ENCODE peak calls at places on chromosome 9, in seven cellular contexts. J is NCI-H2081; G is cerebellum; D is stimulated activated CD4-positive, alpha-beta T cell treated with anti-CD3 and anti-CD28 coated beads, Interleukin-2, amount 100 ng/mL, for 24 hours; A is HFFc6; T is cardiac muscle cell; F is CD8-positive, alpha-beta memory T cell. Z is an unnamed sample.

GRCh38 chr9:89814340-89815040 is 209.7 kb downstream of the GADD45G start:
- DNase-seq in J (peak), G (no peak), D (no peak), A (no peak), T (no peak), F (no peak), Z (no peak)

GRCh38 chr9:125650271-125650737 is 56.7 kb downstream of the MAPKAP1 start:
- DNase-seq in J (no peak), G (no peak), D (peak), A (peak), T (no peak), F (no peak), Z (no peak)

GRCh38 chr9:4293293-4293931 is 6.5 kb downstream of the GLIS3 start:
- DNase-seq in J (no peak), G (no peak), D (no peak), A (peak), T (no peak), F (no peak), Z (no peak)

GRCh38 chr9:99052849-99053715 is 51.8 kb upstream of the TGFBR1 start:
- DNase-seq in J (no peak), G (no peak), D (no peak), A (no peak), T (no peak), F (no peak), Z (no peak)

GRCh38 chr9:24765025-24765756 is 219.5 kb upstream of the IZUMO3 start:
- DNase-seq in J (no peak), G (no peak), D (no peak), A (no peak), T (no peak), F (no peak), Z (no peak)

GRCh38 chr9:76827286-76828080 is 63.2 kb downstream of the PCA3 start:
- DNase-seq in J (no peak), G (no peak), D (no peak), A (no peak), T (no peak), F (no peak), Z (no peak)

GRCh38 chr9:99814359-99814758 is 7.3 kb upstream of the NR4A3 start:
- DNase-seq in J (no peak), G (no peak), D (no peak), A (no peak), T (no peak), F (no peak), Z (no peak)

GRCh38 chr9:16868706-16869105 is 1.8 kb downstream of the BNC2 start:
- DNase-seq in J (no peak), G (no peak), D (no peak), A (no peak), T (no peak), F (no peak), Z (no peak)

GRCh38 chr9:84239341-84239740 is 101.2 kb downstream of the SLC28A3 start:
- DNase-seq in J (no peak), G (no peak), D (no peak), A (no peak), T (no peak), F (no peak), Z (no peak)

GRCh38 chr9:124256517-124257069 is 1.2 kb upstream of the NEK6 start:
- DNase-seq in J (no peak), G (no peak), D (no peak), A (peak), T (no peak), F (no peak), Z (no peak)

GRCh38 chr9:36566813-36567217 is 5.9 kb upstream of the MELK start:
- DNase-seq in J (no peak), G (peak), D (no peak), A (no peak), T (no peak), F (no peak), Z (no peak)

GRCh38 chr9:112546149-112547012 is 59.8 kb downstream of the KIAA1958 start:
- DNase-seq in J (no peak), G (no peak), D (no peak), A (no peak), T (no peak), F (no peak), Z (no peak)

GRCh38 chr9:1939926-1940368 is 75.2 kb upstream of the SMARCA2 start:
- DNase-seq in J (peak), G (peak), D (peak), A (no peak), T (peak), F (no peak), Z (no peak)

GRCh38 chr9:137296214-137297059 is 5.6 kb downstream of the NRARP start:
- DNase-seq in J (no peak), G (no peak), D (no peak), A (no peak), T (no peak), F (no peak), Z (no peak)

GRCh38 chr9:128068656-128069221 is 707 bp downstream of the SLC25A25 start:
- DNase-seq in J (no peak), G (no peak), D (peak), A (no peak), T (no peak), F (no peak), Z (peak)

GRCh38 chr9:116777116-116777515 is 90.0 kb downstream of the TRIM32 start:
- DNase-seq in J (no peak), G (no peak), D (no peak), A (no peak), T (no peak), F (no peak), Z (no peak)

GRCh38 chr9:7549261-7549660 is 250.3 kb downstream of the DMAC1 start:
- DNase-seq in J (no peak), G (no peak), D (no peak), A (no peak), T (peak), F (no peak), Z (no peak)

GRCh38 chr9:81557957-81558791 is 131.2 kb downstream of the TLE1 start:
- DNase-seq in J (no peak), G (no peak), D (no peak), A (peak), T (no peak), F (no peak), Z (no peak)

GRCh38 chr9:132647806-132648205 is 22.0 kb downstream of the DDX31 start:
- DNase-seq in J (no peak), G (no peak), D (no peak), A (no peak), T (no peak), F (no peak), Z (no peak)

GRCh38 chr9:110058304-110058953 is 149.5 kb downstream of the C9orf152 start:
- DNase-seq in J (peak), G (peak), D (peak), A (peak), T (peak), F (no peak), Z (no peak)

GRCh38 chr9:133730994-133731715 is 7.0 kb downstream of the SARDH start:
- DNase-seq in J (no peak), G (no peak), D (no peak), A (no peak), T (no peak), F (no peak), Z (no peak)

GRCh38 chr9:126304946-126305370 is 21.7 kb upstream of the MVB12B start:
- DNase-seq in J (no peak), G (no peak), D (no peak), A (no peak), T (peak), F (no peak), Z (no peak)

GRCh38 chr9:18456624-18457237 is 17.2 kb upstream of the ADAMTSL1 start:
- DNase-seq in J (no peak), G (no peak), D (no peak), A (no peak), T (no peak), F (no peak), Z (no peak)

GRCh38 chr9:28001096-28001495 is 427.8 kb upstream of the C9orf72 start:
- DNase-seq in J (no peak), G (no peak), D (no peak), A (no peak), T (no peak), F (no peak), Z (no peak)

GRCh38 chr9:111839981-111840380 is 45.2 kb upstream of the SHOC1 start:
- DNase-seq in J (no peak), G (no peak), D (no peak), A (peak), T (no peak), F (no peak), Z (no peak)

GRCh38 chr9:83754383-83754977 is 46.7 kb upstream of the UBQLN1 start:
- DNase-seq in J (no peak), G (no peak), D (no peak), A (no peak), T (no peak), F (no peak), Z (no peak)

GRCh38 chr9:113682297-113682771 is 193.8 kb upstream of the ZNF618 start:
- DNase-seq in J (peak), G (peak), D (peak), A (peak), T (peak), F (peak), Z (peak)

GRCh38 chr9:14652729-14653377 is 40.4 kb downstream of the ZDHHC21 start:
- DNase-seq in J (peak), G (peak), D (no peak), A (peak), T (peak), F (no peak), Z (no peak)

GRCh38 chr9:34493972-34494535 is 28.7 kb downstream of the ENHO start:
- DNase-seq in J (no peak), G (no peak), D (peak), A (peak), T (peak), F (peak), Z (peak)

GRCh38 chr9:86534572-86535258 is 180.5 kb upstream of the TUT7 start:
- DNase-seq in J (no peak), G (no peak), D (no peak), A (peak), T (no peak), F (no peak), Z (no peak)

GRCh38 chr9:87516222-87516930 is 18.7 kb downstream of the DAPK1 start:
- DNase-seq in J (no peak), G (no peak), D (no peak), A (no peak), T (no peak), F (no peak), Z (peak)

GRCh38 chr9:105369911-105370310 is 77.9 kb upstream of the FSD1L start:
- DNase-seq in J (no peak), G (no peak), D (no peak), A (no peak), T (no peak), F (no peak), Z (no peak)

GRCh38 chr9:78029601-78030552 is 1.7 kb downstream of the GNAQ start:
- DNase-seq in J (peak), G (peak), D (no peak), A (peak), T (peak), F (no peak), Z (no peak)

GRCh38 chr9:133738039-133738805 is at the start of gene SARDH:
- DNase-seq in J (no peak), G (no peak), D (peak), A (no peak), T (peak), F (no peak), Z (peak)

Z was measured in ovary.